ENCODE peak calls at places on chromosomes 4 and X, in four cellular contexts. G, K, W and D are unnamed samples.

GRCh38 chrX:17007134-17007768 is 60.8 kb downstream of the REPS2 start:
- DNase-seq in G (no peak), K (no peak), W (no peak), D (no peak)

GRCh38 chrX:48466696-48467095 is 3.4 kb downstream of the SLC38A5 start:
- DNase-seq in G (no peak), K (no peak), W (no peak), D (no peak)

GRCh38 chr4:156898373-156899117 is 73.1 kb downstream of the PDGFC start:
- DNase-seq in G (no peak), K (no peak), W (no peak), D (no peak)

GRCh38 chrX:41661366-41662095 is 27.2 kb upstream of the GPR34 start:
- DNase-seq in G (no peak), K (no peak), W (no peak), D (no peak)

GRCh38 chr4:152640058-152640921 is 39.5 kb downstream of the TMEM154 start:
- DNase-seq in G (no peak), K (peak; percentile 51), W (no peak), D (no peak)

GRCh38 chr4:151541438-151542071 is 132.6 kb downstream of the FHIP1A start:
- DNase-seq in G (no peak), K (no peak), W (no peak), D (no peak)

GRCh38 chr4:39576268-39576667 is 49.0 kb upstream of the UGDH start:
- DNase-seq in G (no peak), K (no peak), W (no peak), D (no peak)

GRCh38 chrX:63012574-63012973 is 338.6 kb downstream of the SPIN4 start:
- DNase-seq in G (no peak), K (no peak), W (no peak), D (no peak)

GRCh38 chr4:95158626-95159025 is 390.1 kb downstream of the UNC5C start:
- DNase-seq in G (no peak), K (no peak), W (no peak), D (no peak)

GRCh38 chr4:118918388-118918787 is 29.7 kb downstream of the SYNPO2 start:
- DNase-seq in G (no peak), K (no peak), W (no peak), D (no peak)

GRCh38 chr4:168877779-168878491 is 132.1 kb downstream of the CBR4 start:
- DNase-seq in G (peak; percentile 80), K (peak; percentile 26), W (peak; percentile 16), D (no peak)

GRCh38 chr4:188819243-188819642 is 680.0 kb downstream of the TRIML1 start:
- DNase-seq in G (no peak), K (no peak), W (no peak), D (no peak)

GRCh38 chrX:112536544-112536943 is 143.2 kb downstream of the LHFPL1 start:
- DNase-seq in G (no peak), K (no peak), W (no peak), D (no peak)

DNA sequence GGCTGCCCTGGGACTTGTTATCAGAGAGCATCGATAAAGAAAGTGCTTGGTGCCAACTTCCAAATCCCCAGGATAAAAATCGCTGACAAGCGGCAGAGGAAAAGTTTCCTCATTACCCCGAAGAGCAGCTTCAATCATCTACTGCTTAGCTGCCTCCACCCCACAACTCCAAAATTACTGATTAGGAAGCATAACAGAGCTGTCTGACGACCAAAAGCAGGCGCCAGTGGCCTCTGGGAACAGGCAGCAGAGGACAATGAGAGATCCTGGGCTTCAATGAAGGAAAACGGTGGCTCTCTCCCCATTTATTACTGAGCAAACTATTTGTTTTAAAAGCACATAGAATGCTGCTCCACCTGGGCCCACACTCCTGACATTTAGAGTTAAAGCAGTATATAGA is 20.6 kb downstream of the BCOR start:
- DNase-seq in G (no peak), K (no peak), W (no peak), D (no peak)
- H3K4me3 ChIP-seq in G (no peak overlapping the region), K (no peak overlapping the region), W (no peak overlapping the region), D (no peak overlapping the region)

GRCh38 chr4:10020871-10021676 is at the start of gene SLC2A9:
- DNase-seq in G (no peak), K (no peak), W (no peak), D (peak; percentile 71)

GRCh38 chr4:10018818-10019438 is 2.4 kb downstream of the SLC2A9 start:
- DNase-seq in G (peak; percentile 99), K (peak; percentile 95), W (peak; percentile 86), D (peak; percentile 94)

GRCh38 chr4:10020106-10020505 is 1.2 kb downstream of the SLC2A9 start:
- DNase-seq in G (no peak), K (no peak), W (no peak), D (no peak)

GRCh38 chr4:10017037-10017893 is 4.0 kb downstream of the SLC2A9 start:
- DNase-seq in G (no peak), K (no peak), W (no peak), D (no peak)

DNA sequence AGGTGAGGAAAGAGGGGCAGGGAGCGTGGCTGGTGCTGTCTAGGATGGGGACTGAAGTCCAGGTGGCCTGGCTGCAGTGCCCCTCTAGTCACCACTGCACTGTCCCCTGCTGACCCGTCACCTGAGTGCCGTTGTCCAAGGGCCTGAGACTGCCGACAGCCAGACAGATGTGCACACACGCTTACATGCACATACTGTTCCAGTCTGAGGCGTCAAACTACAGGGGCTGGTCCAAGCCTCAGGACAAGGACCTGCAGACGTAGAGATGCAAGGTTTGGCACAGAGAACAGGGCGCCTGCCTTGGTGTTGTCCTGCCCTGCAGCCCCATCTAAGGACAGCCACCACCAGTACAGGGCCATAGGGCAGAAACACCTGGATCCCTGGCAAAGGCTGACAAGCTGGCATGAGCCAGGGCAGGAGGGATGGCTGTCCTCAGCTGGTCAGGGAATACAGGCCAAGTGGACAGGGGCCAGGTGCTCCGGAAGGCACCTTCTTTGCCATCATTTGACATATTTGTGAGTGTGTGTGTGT is 1.7 kb downstream of the SLC2A9 start:
- DNase-seq in G (no peak), K (no peak), W (no peak), D (no peak)
- H3K4me3 ChIP-seq in G (peak overlapping the region; percentile 38), K (peak overlapping the region; percentile 75), W (peak overlapping the region; percentile 60), D (peak overlapping the region; percentile 50)

GRCh38 chr4:185019451-185020292 is 1.4 kb downstream of the HELT start:
- DNase-seq in G (no peak), K (no peak), W (no peak), D (no peak)
- H3K4me3 ChIP-seq in G (peak overlapping the region; percentile 5), K (no peak overlapping the region), W (no peak overlapping the region), D (peak overlapping the region; percentile 45)

DNA sequence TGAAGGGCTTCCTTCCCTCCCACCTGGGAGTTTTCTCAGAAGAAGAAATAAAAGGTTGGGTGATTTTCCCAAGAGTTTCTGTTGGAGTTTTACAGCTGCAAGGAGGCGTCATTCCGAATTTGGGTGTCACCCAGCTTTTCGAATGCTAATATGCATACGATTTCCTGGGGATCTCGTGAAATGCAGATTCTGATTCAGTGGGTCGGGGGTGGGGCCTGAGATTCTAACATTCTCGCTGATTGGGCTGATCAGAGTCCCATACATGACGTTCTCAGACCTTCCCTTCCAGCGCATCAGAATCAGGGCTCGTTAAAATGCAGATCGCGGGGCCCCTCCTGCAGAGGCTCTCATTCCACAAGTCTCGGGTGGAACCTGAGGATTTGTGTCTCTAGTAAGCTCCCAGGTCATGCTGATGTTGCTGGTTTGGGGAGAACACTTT is 125.8 kb upstream of the STX18 start:
- DNase-seq in G (no peak), K (no peak), W (no peak), D (no peak)
- H3K4me3 ChIP-seq in G (no peak overlapping the region), K (no peak overlapping the region), W (no peak overlapping the region), D (no peak overlapping the region)

GRCh38 chrX:10111364-10112148 is 45.2 kb upstream of the CLCN4 start:
- DNase-seq in G (no peak), K (peak; percentile 81), W (peak; percentile 64), D (no peak)

GRCh38 chrX:10112510-10112909 is 44.3 kb upstream of the CLCN4 start:
- DNase-seq in G (no peak), K (no peak), W (no peak), D (no peak)

GRCh38 chrX:10110316-10110932 is 46.4 kb upstream of the CLCN4 start:
- DNase-seq in G (no peak), K (no peak), W (no peak), D (no peak)

GRCh38 chrX:10109695-10110094 is 47.1 kb upstream of the CLCN4 start:
- DNase-seq in G (no peak), K (no peak), W (no peak), D (no peak)

DNA sequence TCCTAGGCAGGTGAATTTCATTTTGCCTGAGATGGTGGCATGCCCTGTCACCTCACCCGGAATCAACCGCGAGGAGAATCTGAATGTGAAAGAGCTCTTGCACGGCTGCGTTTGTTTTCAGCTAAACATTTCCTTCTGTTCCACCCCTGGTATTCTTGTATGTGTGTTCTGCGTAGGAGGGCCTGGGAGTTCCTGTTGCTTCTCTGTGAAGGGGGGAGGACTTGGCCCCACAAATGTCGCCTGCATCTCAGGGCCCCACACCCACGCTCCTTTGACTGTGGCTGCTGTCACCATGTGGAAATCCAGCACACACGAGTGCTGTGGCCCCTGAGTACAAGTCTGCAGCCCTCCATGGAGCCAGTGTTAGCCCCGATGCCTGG is 45.8 kb upstream of the CLCN4 start:
- DNase-seq in G (no peak), K (peak; percentile 87), W (peak; percentile 56), D (no peak)
- H3K4me3 ChIP-seq in G (no peak overlapping the region), K (peak overlapping the region; percentile 57), W (peak overlapping the region; percentile 55), D (no peak overlapping the region)